ENCODE peak calls at places on chromosomes 4 and X, in ten cellular contexts. S, K, P, X, I, F, W, O, U and C are unnamed samples.

GRCh38 chrX:153643431-153644351 is 3.3 kb upstream of the DUSP9 start:
- DNase-seq in W (no peak), S (no peak), U (peak), O (no peak), I (no peak), F (no peak), X (peak), P (no peak), K (no peak), C (no peak)

GRCh38 chr4:72136429-72136828 is 104.6 kb downstream of the NPFFR2 start:
- DNase-seq in I (no peak), K (no peak), P (no peak), U (no peak), X (no peak), O (no peak), F (no peak), S (no peak), W (no peak), C (no peak)

GRCh38 chrX:54961750-54962149 is 32.2 kb downstream of the PFKFB1 start:
- DNase-seq in I (no peak), O (no peak), K (no peak), P (no peak), W (no peak), X (no peak), U (no peak), F (no peak), S (no peak), C (no peak)

GRCh38 chr4:133000012-133000411 is 149.1 kb upstream of the PCDH10 start:
- DNase-seq in U (no peak), X (no peak), F (no peak), P (no peak), I (no peak), K (no peak), S (no peak), O (no peak), W (no peak), C (no peak)

GRCh38 chr4:113758361-113758760 is 3.2 kb downstream of the CAMK2D start:
- DNase-seq in F (no peak), K (no peak), W (peak), I (no peak), S (no peak), O (no peak), X (peak), P (no peak), U (no peak), C (no peak)

GRCh38 chr4:185576918-185577591 is 41.7 kb upstream of the PDLIM3 start:
- DNase-seq in X (no peak), K (no peak), O (no peak), F (no peak), U (no peak), I (no peak), P (no peak), W (no peak), S (no peak), C (no peak)

GRCh38 chrX:56733459-56734046 is 4.5 kb downstream of the NBDY start:
- DNase-seq in X (peak), W (no peak), P (peak), I (no peak), S (peak), O (peak), F (no peak), K (peak), U (no peak), C (peak)

GRCh38 chr4:85783483-85783882 is 308.5 kb downstream of the ARHGAP24 start:
- DNase-seq in O (no peak), S (no peak), K (no peak), P (no peak), X (peak), W (peak), F (no peak), I (no peak), U (no peak), C (no peak)

GRCh38 chr4:2829933-2830451 is 13.7 kb upstream of the ADD1 start:
- DNase-seq in O (no peak), W (no peak), S (no peak), K (no peak), I (no peak), X (no peak), F (no peak), P (no peak), U (peak), C (no peak)

GRCh38 chrX:140715787-140716186 is 6.2 kb downstream of the LINC00632 start:
- DNase-seq in O (no peak), U (no peak), K (no peak), X (peak), F (no peak), P (no peak), I (no peak), W (no peak), S (no peak), C (no peak)

GRCh38 chrX:84974803-84975202 is 28.9 kb upstream of the APOOL start:
- DNase-seq in W (no peak), F (no peak), I (no peak), S (no peak), U (no peak), P (no peak), X (no peak), O (no peak), K (no peak), C (no peak)

GRCh38 chr4:152348670-152349069 is 187.2 kb downstream of the FBXW7 start:
- DNase-seq in P (peak), F (no peak), O (no peak), I (no peak), X (no peak), K (peak), W (no peak), S (no peak), U (no peak), C (no peak)